ENCODE peak calls at places on chromosomes 12 and 14, in seven cellular contexts. Z is WERI-Rb-1, U is cardiac muscle cell, Q is ovary, A is fibroblast of lung, R is breast epithelium, O is A549. J is an unnamed sample.

GRCh38 chr14:50666772-50667490 is 1.2 kb downstream of the SAV1 start:
- DNase-seq in Z (peak; percentile 16), U (peak; percentile 80), Q (peak; percentile 40), A (peak; percentile 91), R (peak; percentile 62), O (no peak), J (peak; percentile 25)

GRCh38 chr14:87993485-87993809 is 465 bp upstream of the GALC start:
- DNase-seq in Z (no peak), U (no peak), Q (no peak), A (no peak), R (no peak), O (no peak), J (no peak)

GRCh38 chr12:28240853-28241252 is 50.6 kb downstream of the CCDC91 start:
- DNase-seq in Z (no peak), U (no peak), Q (no peak), A (no peak), R (no peak), O (no peak), J (no peak)

GRCh38 chr14:32939254-32940065 is 781 bp downstream of the NPAS3 start:
- DNase-seq in Z (peak; percentile 75), U (peak; percentile 83), Q (peak; percentile 85), A (peak; percentile 54), R (peak; percentile 79), O (no peak), J (no peak)

GRCh38 chr12:97751704-97752103 is 289.1 kb downstream of the RMST start:
- DNase-seq in Z (no peak), U (no peak), Q (no peak), A (no peak), R (no peak), O (no peak), J (no peak)

GRCh38 chr12:663293-663871 is at the start of gene NINJ2:
- DNase-seq in Z (no peak), U (peak; percentile 44), Q (no peak), A (no peak), R (no peak), O (no peak), J (no peak)

GRCh38 chr14:91968280-91968679 is 20.8 kb upstream of the FBLN5 start:
- DNase-seq in Z (no peak), U (no peak), Q (no peak), A (no peak), R (no peak), O (no peak), J (no peak)

GRCh38 chr12:51863921-51864700 is 15.6 kb upstream of the FIGNL2 start:
- DNase-seq in Z (peak; percentile 90), U (peak; percentile 53), Q (no peak), A (no peak), R (no peak), O (no peak), J (no peak)

GRCh38 chr12:50753232-50753769 is 10.6 kb upstream of the ATF1 start:
- DNase-seq in Z (no peak), U (no peak), Q (no peak), A (no peak), R (no peak), O (no peak), J (no peak)

DNA sequence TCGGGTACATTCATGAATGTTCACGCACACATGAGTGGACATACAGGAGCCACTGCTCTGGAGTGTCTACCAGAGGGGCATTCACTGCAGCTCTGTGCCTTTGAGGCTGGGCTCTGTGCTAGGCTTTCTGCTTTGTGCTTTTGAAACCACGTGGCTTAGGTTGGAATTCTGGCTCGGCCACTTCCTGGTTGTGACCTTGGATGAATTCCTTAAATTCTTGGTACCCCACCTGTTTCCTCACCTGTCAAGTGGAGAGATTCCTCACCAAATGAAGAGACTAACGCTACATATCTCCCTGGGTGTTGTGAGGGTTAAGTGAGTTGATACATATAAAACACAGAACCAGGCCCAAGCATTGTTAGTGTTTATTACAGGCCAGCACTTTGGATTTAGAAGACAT is 842.8 kb downstream of the VRK1 start:
- DNase-seq in Z (no peak), U (no peak), Q (no peak), A (no peak), R (no peak), O (no peak), J (no peak)
- H3K9me3 ChIP-seq in Z (no peaks in the 10 kb centered on the region), U (no peaks in the 10 kb centered on the region), Q (no peaks in the 10 kb centered on the region), A (no peaks in the 10 kb centered on the region), R (no peaks in the 10 kb centered on the region), O (no peaks in the 10 kb centered on the region), J (no peaks in the 10 kb centered on the region)

GRCh38 chr14:54709444-54709843 is 142.5 kb downstream of the SAMD4A start:
- DNase-seq in Z (no peak), U (no peak), Q (no peak), A (no peak), R (no peak), O (no peak), J (no peak)

GRCh38 chr14:54706768-54707167 is 139.8 kb downstream of the SAMD4A start:
- DNase-seq in Z (no peak), U (no peak), Q (no peak), A (no peak), R (no peak), O (no peak), J (no peak)

GRCh38 chr14:54708161-54708560 is 141.2 kb downstream of the SAMD4A start:
- DNase-seq in Z (no peak), U (no peak), Q (no peak), A (no peak), R (no peak), O (no peak), J (no peak)

GRCh38 chr14:54709867-54710266 is 142.9 kb downstream of the SAMD4A start:
- DNase-seq in Z (no peak), U (no peak), Q (no peak), A (no peak), R (no peak), O (no peak), J (no peak)

DNA sequence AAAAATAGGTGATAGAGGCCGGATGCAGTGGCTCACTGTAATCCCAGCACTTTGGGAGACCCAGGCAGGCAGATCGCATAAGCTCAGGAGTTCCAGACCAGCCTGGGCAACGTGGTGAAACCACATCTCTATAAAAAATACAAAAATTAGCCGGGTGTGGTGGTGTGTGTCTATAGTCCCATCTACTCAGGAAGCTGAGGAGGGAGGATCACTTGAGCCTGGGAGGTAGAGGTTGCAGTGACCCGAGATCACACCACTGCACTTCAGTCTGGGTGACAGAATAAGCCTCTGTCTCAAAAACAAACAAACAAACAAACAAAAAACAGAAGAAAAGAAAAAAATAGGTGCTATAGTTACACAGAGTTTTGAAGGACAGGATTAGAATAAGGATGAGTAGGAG is 142.1 kb downstream of the SAMD4A start:
- DNase-seq in Z (no peak), U (no peak), Q (no peak), A (no peak), R (no peak), O (no peak), J (no peak)
- H3K27ac ChIP-seq in Z (no peak overlapping the region), U (peak overlapping the region; percentile 8), Q (no peak overlapping the region), A (no peak overlapping the region), R (no peak overlapping the region), O (no peak overlapping the region), J (no peak overlapping the region)

GRCh38 chr14:74563233-74563585 is 48.8 kb downstream of the LTBP2 start:
- DNase-seq in Z (no peak), U (peak; percentile 50), Q (no peak), A (peak; percentile 91), R (no peak), O (no peak), J (no peak)

GRCh38 chr14:74558655-74559054 is 53.4 kb downstream of the LTBP2 start:
- DNase-seq in Z (no peak), U (no peak), Q (no peak), A (peak; percentile 73), R (no peak), O (no peak), J (no peak)

GRCh38 chr14:74563621-74564159 is 48.3 kb downstream of the LTBP2 start:
- DNase-seq in Z (no peak), U (no peak), Q (no peak), A (no peak), R (no peak), O (no peak), J (no peak)

GRCh38 chr14:74566174-74567125 is 45.6 kb downstream of the LTBP2 start:
- DNase-seq in Z (no peak), U (no peak), Q (no peak), A (no peak), R (peak; percentile 86), O (peak; percentile 66), J (no peak)

DNA sequence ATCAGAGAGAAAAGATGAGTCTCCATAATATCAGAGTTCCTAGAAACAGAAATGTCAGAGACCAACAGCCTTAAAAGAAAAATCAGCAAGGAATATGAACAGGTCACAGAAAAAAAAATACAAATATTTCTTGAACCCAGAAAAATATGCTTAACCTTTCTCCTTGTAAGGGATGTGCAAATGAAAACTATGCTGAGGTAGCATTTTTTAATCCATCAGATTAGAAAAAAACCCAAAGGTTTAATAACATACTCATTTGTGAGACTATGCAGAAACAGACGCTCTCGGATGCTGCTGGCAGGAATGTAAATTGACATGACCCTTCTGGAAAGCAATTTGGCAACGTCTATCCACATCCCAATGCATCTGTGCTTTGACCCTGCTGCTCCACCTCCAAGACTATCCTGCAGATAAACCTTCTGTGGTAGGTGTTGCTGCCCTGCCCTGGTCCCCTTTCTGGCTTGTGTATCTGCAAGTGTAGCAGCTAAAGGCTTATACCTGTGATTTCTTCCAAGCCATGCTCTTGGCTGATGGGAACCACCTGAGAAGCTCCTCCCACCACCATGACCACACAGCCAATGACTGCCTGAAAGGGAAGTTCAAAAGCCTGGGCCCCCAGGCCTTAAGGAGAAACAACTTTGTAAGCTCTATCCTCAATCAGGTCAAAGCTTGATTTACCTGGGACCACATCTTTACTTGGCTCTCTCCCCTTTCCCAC is 49.4 kb downstream of the LTBP2 start:
- DNase-seq in Z (no peak), U (no peak), Q (no peak), A (peak; percentile 38), R (no peak), O (no peak), J (no peak)
- TF ChIP-seq CTCF in Z (no peak), U (no peak), Q (no peak), A (no peak), R (no peak), O (no peak), J (no peak)

GRCh38 chr12:128729628-128730121 is 94.1 kb downstream of the SLC15A4 start:
- DNase-seq in Z (no peak), U (no peak), Q (no peak), A (no peak), R (no peak), O (no peak), J (no peak)

GRCh38 chr12:128727999-128728398 is 95.8 kb downstream of the SLC15A4 start:
- DNase-seq in Z (no peak), U (no peak), Q (no peak), A (no peak), R (no peak), O (no peak), J (no peak)

GRCh38 chr12:128724468-128725046 is 99.2 kb downstream of the SLC15A4 start:
- DNase-seq in Z (no peak), U (no peak), Q (no peak), A (no peak), R (no peak), O (no peak), J (no peak)

GRCh38 chr12:128727461-128727860 is 96.3 kb downstream of the SLC15A4 start:
- DNase-seq in Z (no peak), U (no peak), Q (no peak), A (no peak), R (no peak), O (no peak), J (no peak)

DNA sequence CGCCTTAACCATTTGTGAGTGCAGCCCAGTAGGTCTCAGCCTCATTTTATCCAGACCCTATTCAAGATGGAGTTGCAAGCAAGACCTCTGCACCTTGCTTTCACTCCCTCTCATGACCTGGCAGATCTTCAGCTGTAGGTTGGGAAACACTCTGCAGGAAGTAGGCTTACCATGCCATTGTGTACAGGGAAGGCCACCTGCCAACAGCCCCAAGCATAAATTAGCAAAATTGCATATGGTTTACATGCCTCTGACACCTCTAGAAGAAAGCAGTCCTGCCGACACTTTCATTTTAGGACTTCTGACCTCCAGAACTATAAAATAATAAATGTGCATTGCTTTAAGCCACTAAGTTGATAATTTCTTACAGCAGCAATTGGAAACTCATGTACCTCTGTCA is 96.9 kb downstream of the SLC15A4 start:
- DNase-seq in Z (no peak), U (no peak), Q (no peak), A (no peak), R (no peak), O (no peak), J (no peak)
- H3K9me3 ChIP-seq in Z (no peaks in the 10 kb centered on the region), U (no peaks in the 10 kb centered on the region), Q (no peaks in the 10 kb centered on the region), A (no peaks in the 10 kb centered on the region), R (no peaks in the 10 kb centered on the region), O (no peaks in the 10 kb centered on the region), J (no peaks in the 10 kb centered on the region)

J was measured in CD4-positive, alpha-beta T cell.